ENCODE peak calls at places on chromosomes 3 and 15, in six cellular contexts. One of them, this sample, is unnamed.

GRCh38 chr3:185215873-185216586 is 37.8 kb downstream of the EHHADH start:
- DNase-seq in neuronal stem cell: no peak
- DNase-seq in mesenchymal stem cell: peak; percentile 32
- DNase-seq in H1: no peak
- DNase-seq in IMR-90: peak; percentile 23
- DNase-seq in trophoblast cell: peak; percentile 42
- DNase-seq in this sample: peak; percentile 26

GRCh38 chr3:14082108-14082657 is 42.5 kb downstream of the CHCHD4 start:
- DNase-seq in neuronal stem cell: no peak
- DNase-seq in mesenchymal stem cell: no peak
- DNase-seq in H1: no peak
- DNase-seq in IMR-90: no peak
- DNase-seq in trophoblast cell: no peak
- DNase-seq in this sample: no peak

GRCh38 chr3:188900421-188900941 is 271.3 kb upstream of the TPRG1 start:
- DNase-seq in neuronal stem cell: no peak
- DNase-seq in mesenchymal stem cell: peak; percentile 63
- DNase-seq in H1: no peak
- DNase-seq in IMR-90: peak; percentile 84
- DNase-seq in trophoblast cell: peak; percentile 15
- DNase-seq in this sample: no peak

GRCh38 chr3:197007296-197007940 is 22.2 kb downstream of the MELTF start:
- DNase-seq in neuronal stem cell: no peak
- DNase-seq in mesenchymal stem cell: no peak
- DNase-seq in H1: no peak
- DNase-seq in IMR-90: no peak
- DNase-seq in trophoblast cell: peak; percentile 6
- DNase-seq in this sample: no peak

GRCh38 chr15:90190606-90191343 is 10.4 kb upstream of the SEMA4B start:
- DNase-seq in neuronal stem cell: no peak
- DNase-seq in mesenchymal stem cell: no peak
- DNase-seq in H1: no peak
- DNase-seq in IMR-90: no peak
- DNase-seq in trophoblast cell: no peak
- DNase-seq in this sample: no peak

GRCh38 chr3:171685116-171685895 is 125.0 kb downstream of the PLD1 start:
- DNase-seq in neuronal stem cell: no peak
- DNase-seq in mesenchymal stem cell: no peak
- DNase-seq in H1: no peak
- DNase-seq in IMR-90: peak; percentile 42
- DNase-seq in trophoblast cell: peak; percentile 76
- DNase-seq in this sample: no peak

GRCh38 chr15:89129123-89129815 is 41.0 kb downstream of the ABHD2 start:
- DNase-seq in neuronal stem cell: no peak
- DNase-seq in mesenchymal stem cell: peak; percentile 45
- DNase-seq in H1: peak; percentile 33
- DNase-seq in IMR-90: peak; percentile 25
- DNase-seq in trophoblast cell: peak; percentile 63
- DNase-seq in this sample: peak; percentile 59

GRCh38 chr3:104180906-104181305 is 1185.8 kb upstream of the ALCAM start:
- DNase-seq in neuronal stem cell: no peak
- DNase-seq in mesenchymal stem cell: no peak
- DNase-seq in H1: no peak
- DNase-seq in IMR-90: no peak
- DNase-seq in trophoblast cell: no peak
- DNase-seq in this sample: no peak

GRCh38 chr15:62164500-62165028 is 521 bp downstream of the C2CD4B start:
- DNase-seq in neuronal stem cell: peak; percentile 37
- DNase-seq in mesenchymal stem cell: no peak
- DNase-seq in H1: no peak
- DNase-seq in IMR-90: no peak
- DNase-seq in trophoblast cell: peak; percentile 14
- DNase-seq in this sample: peak; percentile 53

GRCh38 chr3:62611541-62612240 is 238.3 kb upstream of the FEZF2 start:
- DNase-seq in neuronal stem cell: no peak
- DNase-seq in mesenchymal stem cell: peak; percentile 43
- DNase-seq in H1: no peak
- DNase-seq in IMR-90: peak; percentile 26
- DNase-seq in trophoblast cell: no peak
- DNase-seq in this sample: no peak

GRCh38 chr3:157532529-157533297 is 29.5 kb upstream of the VEPH1 start:
- DNase-seq in neuronal stem cell: peak; percentile 68
- DNase-seq in mesenchymal stem cell: peak; percentile 85
- DNase-seq in H1: peak; percentile 21
- DNase-seq in IMR-90: peak; percentile 92
- DNase-seq in trophoblast cell: peak; percentile 84
- DNase-seq in this sample: peak; percentile 93

GRCh38 chr3:111012388-111013248 is 59.0 kb upstream of the NECTIN3 start:
- DNase-seq in neuronal stem cell: peak; percentile 9
- DNase-seq in mesenchymal stem cell: peak; percentile 10
- DNase-seq in H1: no peak
- DNase-seq in IMR-90: no peak
- DNase-seq in trophoblast cell: peak; percentile 45
- DNase-seq in this sample: peak; percentile 59

GRCh38 chr3:196695849-196696226 is 16.2 kb downstream of the CEP19 start:
- DNase-seq in neuronal stem cell: no peak
- DNase-seq in mesenchymal stem cell: no peak
- DNase-seq in H1: no peak
- DNase-seq in IMR-90: no peak
- DNase-seq in trophoblast cell: no peak
- DNase-seq in this sample: no peak

GRCh38 chr3:46981932-46982471 is 2.5 kb downstream of the NBEAL2 start:
- DNase-seq in neuronal stem cell: no peak
- DNase-seq in mesenchymal stem cell: no peak
- DNase-seq in H1: no peak
- DNase-seq in IMR-90: no peak
- DNase-seq in trophoblast cell: no peak
- DNase-seq in this sample: peak; percentile 84

GRCh38 chr3:171351676-171352075 is 108.5 kb downstream of the TNIK start:
- DNase-seq in neuronal stem cell: no peak
- DNase-seq in mesenchymal stem cell: peak; percentile 75
- DNase-seq in H1: no peak
- DNase-seq in IMR-90: peak; percentile 92
- DNase-seq in trophoblast cell: no peak
- DNase-seq in this sample: no peak

GRCh38 chr15:45543051-45543450 is 20.5 kb upstream of the SLC30A4 start:
- DNase-seq in neuronal stem cell: no peak
- DNase-seq in mesenchymal stem cell: no peak
- DNase-seq in H1: no peak
- DNase-seq in IMR-90: no peak
- DNase-seq in trophoblast cell: peak; percentile 95
- DNase-seq in this sample: no peak

GRCh38 chr3:86653801-86654200 is 337.1 kb downstream of the VGLL3 start:
- DNase-seq in neuronal stem cell: peak; percentile 5
- DNase-seq in mesenchymal stem cell: no peak
- DNase-seq in H1: no peak
- DNase-seq in IMR-90: no peak
- DNase-seq in trophoblast cell: no peak
- DNase-seq in this sample: peak; percentile 9

GRCh38 chr15:39944711-39945110 is 10.8 kb downstream of the EIF2AK4 start:
- DNase-seq in neuronal stem cell: no peak
- DNase-seq in mesenchymal stem cell: peak; percentile 79
- DNase-seq in H1: no peak
- DNase-seq in IMR-90: peak; percentile 97
- DNase-seq in trophoblast cell: no peak
- DNase-seq in this sample: no peak

GRCh38 chr3:50351318-50351687 is 641 bp downstream of the CYB561D2 start:
- DNase-seq in neuronal stem cell: no peak
- DNase-seq in mesenchymal stem cell: no peak
- DNase-seq in H1: no peak
- DNase-seq in IMR-90: no peak
- DNase-seq in trophoblast cell: no peak
- DNase-seq in this sample: no peak

GRCh38 chr15:100350434-100351226 is 8.9 kb upstream of the ADAMTS17 start:
- DNase-seq in neuronal stem cell: no peak
- DNase-seq in mesenchymal stem cell: peak; percentile 15
- DNase-seq in H1: no peak
- DNase-seq in IMR-90: peak; percentile 55
- DNase-seq in trophoblast cell: peak; percentile 35
- DNase-seq in this sample: no peak

DNA sequence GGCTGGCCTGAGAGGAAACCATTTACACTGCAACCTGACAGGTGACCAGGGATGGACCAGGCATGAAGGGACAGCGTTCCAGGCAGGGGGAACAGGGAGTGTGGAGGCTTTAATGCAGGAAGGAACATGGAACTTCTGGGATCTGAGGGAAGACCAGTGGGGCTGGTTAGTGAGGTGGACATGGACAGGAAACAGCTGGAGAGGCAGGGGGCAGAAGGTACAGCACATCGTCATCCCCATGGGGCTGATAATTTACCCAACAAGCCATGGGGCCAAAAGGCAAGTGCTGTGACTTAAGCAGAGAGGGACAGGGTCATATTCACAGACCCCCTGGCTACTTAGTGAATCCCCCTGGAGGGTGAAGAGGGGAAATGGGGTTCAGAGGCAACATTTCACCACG is 77.0 kb upstream of the LARS2 start:
- DNase-seq in neuronal stem cell: no peak
- DNase-seq in mesenchymal stem cell: no peak
- DNase-seq in H1: no peak
- DNase-seq in IMR-90: no peak
- DNase-seq in trophoblast cell: no peak
- DNase-seq in this sample: no peak
- H3K18ac ChIP-seq in neuronal stem cell: peak overlapping the region; percentile 90
- H3K18ac ChIP-seq in mesenchymal stem cell: no peak overlapping the region
- H3K18ac ChIP-seq in H1: peak overlapping the region; percentile 48
- H3K18ac ChIP-seq in IMR-90: no peak overlapping the region
- H3K18ac ChIP-seq in trophoblast cell: no peak overlapping the region
- H3K18ac ChIP-seq in this sample: no peak overlapping the region

GRCh38 chr3:71784201-71784913 is 591 bp downstream of the PROK2 start:
- DNase-seq in neuronal stem cell: peak; percentile 27
- DNase-seq in mesenchymal stem cell: no peak
- DNase-seq in H1: no peak
- DNase-seq in IMR-90: no peak
- DNase-seq in trophoblast cell: no peak
- DNase-seq in this sample: no peak
- H3K27me3 ChIP-seq in neuronal stem cell: peaks cover 15% of the 10 kb centered on the region
- H3K27me3 ChIP-seq in mesenchymal stem cell: peaks cover 81% of the 10 kb centered on the region
- H3K27me3 ChIP-seq in H1: peaks cover 29% of the 10 kb centered on the region
- H3K27me3 ChIP-seq in IMR-90: peaks cover 53% of the 10 kb centered on the region
- H3K27me3 ChIP-seq in trophoblast cell: peaks cover 24% of the 10 kb centered on the region
- H3K27me3 ChIP-seq in this sample: peaks cover 22% of the 10 kb centered on the region

GRCh38 chr3:102510663-102511062 is 75.8 kb downstream of the ZPLD1 start:
- DNase-seq in neuronal stem cell: no peak
- DNase-seq in mesenchymal stem cell: no peak
- DNase-seq in H1: no peak
- DNase-seq in IMR-90: no peak
- DNase-seq in trophoblast cell: no peak
- DNase-seq in this sample: no peak
- H3K4me3 ChIP-seq in neuronal stem cell: no peak overlapping the region
- H3K4me3 ChIP-seq in mesenchymal stem cell: no peak overlapping the region
- H3K4me3 ChIP-seq in H1: no peak overlapping the region
- H3K4me3 ChIP-seq in IMR-90: no peak overlapping the region
- H3K4me3 ChIP-seq in trophoblast cell: no peak overlapping the region
- H3K4me3 ChIP-seq in this sample: no peak overlapping the region

DNA sequence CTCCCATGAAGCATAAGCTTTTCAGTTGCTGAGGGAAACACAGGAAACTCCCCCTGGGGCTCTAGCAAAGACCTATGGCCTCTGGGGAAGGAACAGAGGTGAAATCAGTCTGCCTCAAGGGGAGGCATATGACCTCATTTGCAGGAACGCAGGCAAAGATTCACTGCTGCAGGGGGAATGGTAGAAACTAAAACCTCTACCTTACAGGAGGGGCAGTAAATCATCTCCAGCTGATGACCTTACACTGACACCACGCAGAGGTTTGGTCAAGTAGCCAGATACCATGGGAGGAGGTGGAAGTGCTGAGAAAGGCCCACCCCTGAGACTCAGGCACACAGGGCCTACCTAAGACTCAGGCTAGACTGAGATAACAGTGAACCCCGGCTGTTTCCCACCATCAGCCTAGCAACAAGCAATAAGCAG is 81.1 kb downstream of the RAD18 start:
- DNase-seq in neuronal stem cell: no peak
- DNase-seq in mesenchymal stem cell: no peak
- DNase-seq in H1: no peak
- DNase-seq in IMR-90: no peak
- DNase-seq in trophoblast cell: peak; percentile 81
- DNase-seq in this sample: peak; percentile 96
- H3K18ac ChIP-seq in neuronal stem cell: no peak overlapping the region
- H3K18ac ChIP-seq in mesenchymal stem cell: peak overlapping the region; percentile 38
- H3K18ac ChIP-seq in H1: no peak overlapping the region
- H3K18ac ChIP-seq in IMR-90: peak overlapping the region; percentile 33
- H3K18ac ChIP-seq in trophoblast cell: no peak overlapping the region
- H3K18ac ChIP-seq in this sample: peak overlapping the region; percentile 70

DNA sequence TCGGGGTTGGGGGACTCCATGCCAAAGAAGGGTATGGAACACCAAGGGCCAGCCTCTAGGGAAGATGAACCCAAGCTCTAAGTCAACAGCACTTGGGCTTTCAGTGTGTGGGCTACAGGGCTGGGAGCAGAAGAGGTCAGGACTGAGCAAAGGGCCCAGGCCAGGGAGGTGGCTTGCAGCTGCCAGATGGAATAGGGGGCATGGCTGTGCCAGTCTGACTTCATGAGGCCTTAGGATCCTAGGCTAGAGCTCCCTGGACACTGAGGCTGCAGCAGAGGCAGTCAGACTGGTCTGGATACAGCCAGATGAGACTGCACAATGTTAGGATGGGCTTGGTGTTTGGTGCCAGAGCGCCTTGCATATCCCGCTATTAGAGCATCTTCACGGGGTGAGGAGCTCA is 3.8 kb downstream of the RASGRF1 start:
- DNase-seq in neuronal stem cell: no peak
- DNase-seq in mesenchymal stem cell: no peak
- DNase-seq in H1: no peak
- DNase-seq in IMR-90: no peak
- DNase-seq in trophoblast cell: no peak
- DNase-seq in this sample: no peak
- H3K27me3 ChIP-seq in neuronal stem cell: peaks cover 25% of the 10 kb centered on the region
- H3K27me3 ChIP-seq in mesenchymal stem cell: peaks cover 99% of the 10 kb centered on the region
- H3K27me3 ChIP-seq in H1: peaks cover 64% of the 10 kb centered on the region
- H3K27me3 ChIP-seq in IMR-90: peaks cover 55% of the 10 kb centered on the region
- H3K27me3 ChIP-seq in trophoblast cell: peaks cover 9% of the 10 kb centered on the region
- H3K27me3 ChIP-seq in this sample: peaks cover 43% of the 10 kb centered on the region

GRCh38 chr15:72196409-72197044 is 1.1 kb downstream of the GRAMD2A start:
- DNase-seq in neuronal stem cell: no peak
- DNase-seq in mesenchymal stem cell: peak; percentile 10
- DNase-seq in H1: no peak
- DNase-seq in IMR-90: no peak
- DNase-seq in trophoblast cell: no peak
- DNase-seq in this sample: no peak
- H3K4me3 ChIP-seq in neuronal stem cell: no peak overlapping the region
- H3K4me3 ChIP-seq in mesenchymal stem cell: no peak overlapping the region
- H3K4me3 ChIP-seq in H1: peak overlapping the region; percentile 57
- H3K4me3 ChIP-seq in IMR-90: no peak overlapping the region
- H3K4me3 ChIP-seq in trophoblast cell: peak overlapping the region; percentile 20
- H3K4me3 ChIP-seq in this sample: no peak overlapping the region

This sample was measured in mesendoderm.